ENCODE peak calls at places on chromosomes 11 and 22, in seven cellular contexts. D is transverse colon, X is K562, S is H1, M is sigmoid colon, W is tibial nerve, T is SK-N-SH. E is an unnamed sample.

GRCh38 chr11:85787809-85788805 is 22.8 kb downstream of the SYTL2 start:
- DNase-seq in D (peak), X (no peak), S (no peak), M (no peak), W (no peak), T (no peak), E (no peak)

GRCh38 chr11:72720806-72721205 is 31.4 kb downstream of the ARAP1 start:
- DNase-seq in D (no peak), X (no peak), S (no peak), M (no peak), W (no peak), T (no peak), E (no peak)

GRCh38 chr11:114886644-114887259 is 208.4 kb downstream of the NXPE2 start:
- DNase-seq in D (no peak), X (no peak), S (no peak), M (no peak), W (no peak), T (no peak), E (no peak)

GRCh38 chr22:40363059-40363458 is 7.3 kb upstream of the SGSM3 start:
- DNase-seq in D (no peak), X (no peak), S (no peak), M (no peak), W (no peak), T (no peak), E (no peak)

GRCh38 chr11:40290031-40290650 is 1169.3 kb downstream of the LRRC4C start:
- DNase-seq in D (no peak), X (no peak), S (no peak), M (no peak), W (no peak), T (no peak), E (no peak)

GRCh38 chr11:61733120-61733978 is 19.1 kb upstream of the MYRF start:
- DNase-seq in D (peak), X (peak), S (no peak), M (peak), W (peak), T (peak), E (peak)

GRCh38 chr11:114448749-114449484 is 9.7 kb downstream of the REXO2 start:
- DNase-seq in D (no peak), X (no peak), S (no peak), M (no peak), W (no peak), T (no peak), E (no peak)

GRCh38 chr11:103358251-103358650 is 249.0 kb downstream of the DYNC2H1 start:
- DNase-seq in D (no peak), X (no peak), S (no peak), M (no peak), W (no peak), T (no peak), E (no peak)

GRCh38 chr11:124740277-124740882 is 638 bp downstream of the NRGN start:
- DNase-seq in D (no peak), X (peak), S (no peak), M (no peak), W (no peak), T (peak), E (no peak)

GRCh38 chr11:66719111-66719872 is 9.7 kb downstream of the SPTBN2 start:
- DNase-seq in D (no peak), X (no peak), S (no peak), M (no peak), W (no peak), T (no peak), E (no peak)

GRCh38 chr11:47566166-47566546 is 757 bp downstream of the PTPMT1 start:
- DNase-seq in D (no peak), X (peak), S (no peak), M (no peak), W (no peak), T (no peak), E (peak)

DNA sequence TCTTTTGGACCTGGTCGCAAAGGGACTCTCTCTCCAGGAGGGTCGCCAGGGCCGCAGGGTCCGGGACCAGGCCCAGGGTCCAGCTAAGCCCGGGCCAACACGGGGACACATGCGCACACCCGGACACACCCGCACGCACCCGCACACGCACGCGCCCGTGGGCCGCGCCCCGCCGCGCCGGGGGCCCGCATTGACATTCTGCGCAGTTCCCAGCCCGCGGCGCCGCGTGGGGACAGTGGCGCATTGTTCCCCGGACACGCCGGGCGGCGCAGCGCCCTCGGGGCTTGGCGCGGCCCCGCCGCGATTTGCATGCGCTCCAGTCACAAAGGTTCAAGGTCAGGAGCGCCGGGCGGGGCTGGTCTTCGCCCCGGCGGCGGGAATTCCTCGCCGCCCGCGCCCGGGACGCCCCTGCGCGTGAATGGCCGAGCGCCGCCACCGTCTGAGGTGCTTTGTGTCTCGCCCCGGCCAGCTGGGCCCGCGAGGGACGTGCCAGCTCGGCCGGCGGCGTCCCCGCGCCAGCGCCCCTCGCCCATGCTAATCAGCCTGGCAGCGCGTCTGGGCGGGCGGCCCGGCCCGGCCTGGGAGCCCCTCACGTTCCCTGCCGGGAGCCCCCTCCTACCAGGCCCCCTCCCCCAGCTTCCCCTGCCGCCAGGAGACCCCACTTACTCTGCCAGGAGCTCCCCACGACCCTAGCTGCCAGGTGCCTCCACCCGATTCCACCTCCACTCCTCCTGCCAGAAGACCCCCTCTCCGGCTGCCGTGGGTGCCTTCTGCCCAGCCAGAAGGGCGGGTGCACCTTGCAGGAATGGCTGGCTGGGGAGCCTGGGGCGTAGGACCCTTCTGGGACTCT is 50.5 kb upstream of the WNT7B start:
- DNase-seq in D (peak), X (peak), S (no peak), M (peak), W (no peak), T (no peak), E (peak)
- TF ChIP-seq EP300 in D (no peak), X (no peak), S (no peak), M (no peak), W (no peak), T (no peak), E (no peak)

GRCh38 chr22:38699143-38699542 is 1.6 kb downstream of the JOSD1 start:
- DNase-seq in D (no peak), X (no peak), S (no peak), M (peak), W (no peak), T (no peak), E (no peak)

GRCh38 chr22:38698407-38699094 is 2.2 kb downstream of the JOSD1 start:
- DNase-seq in D (no peak), X (no peak), S (no peak), M (peak), W (no peak), T (no peak), E (no peak)

GRCh38 chr22:38700271-38700788 is 413 bp downstream of the JOSD1 start:
- DNase-seq in D (peak), X (no peak), S (no peak), M (peak), W (no peak), T (peak), E (peak)

GRCh38 chr22:38699784-38700183 is 959 bp downstream of the JOSD1 start:
- DNase-seq in D (no peak), X (no peak), S (no peak), M (peak), W (no peak), T (no peak), E (no peak)

GRCh38 chr22:38700789-38701628 is at the start of gene JOSD1:
- DNase-seq in D (peak), X (peak), S (peak), M (peak), W (peak), T (peak), E (peak)
- TF ChIP-seq EP300 in D (peak), X (no peak), S (no peak), M (no peak), W (peak), T (no peak), E (peak)

GRCh38 chr22:50507991-50508884 is at the start of gene NCAPH2:
- DNase-seq in D (peak), X (peak), S (peak), M (peak), W (peak), T (peak), E (peak)
- TF ChIP-seq EP300 in D (no peak), X (no peak), S (no peak), M (no peak), W (peak), T (peak), E (no peak)

GRCh38 chr11:3057069-3057963 is at the start of gene CARS1:
- DNase-seq in D (peak), X (peak), S (peak), M (peak), W (peak), T (peak), E (peak)
- TF ChIP-seq EP300 in D (peak), X (peak), S (no peak), M (no peak), W (peak), T (no peak), E (no peak)

DNA sequence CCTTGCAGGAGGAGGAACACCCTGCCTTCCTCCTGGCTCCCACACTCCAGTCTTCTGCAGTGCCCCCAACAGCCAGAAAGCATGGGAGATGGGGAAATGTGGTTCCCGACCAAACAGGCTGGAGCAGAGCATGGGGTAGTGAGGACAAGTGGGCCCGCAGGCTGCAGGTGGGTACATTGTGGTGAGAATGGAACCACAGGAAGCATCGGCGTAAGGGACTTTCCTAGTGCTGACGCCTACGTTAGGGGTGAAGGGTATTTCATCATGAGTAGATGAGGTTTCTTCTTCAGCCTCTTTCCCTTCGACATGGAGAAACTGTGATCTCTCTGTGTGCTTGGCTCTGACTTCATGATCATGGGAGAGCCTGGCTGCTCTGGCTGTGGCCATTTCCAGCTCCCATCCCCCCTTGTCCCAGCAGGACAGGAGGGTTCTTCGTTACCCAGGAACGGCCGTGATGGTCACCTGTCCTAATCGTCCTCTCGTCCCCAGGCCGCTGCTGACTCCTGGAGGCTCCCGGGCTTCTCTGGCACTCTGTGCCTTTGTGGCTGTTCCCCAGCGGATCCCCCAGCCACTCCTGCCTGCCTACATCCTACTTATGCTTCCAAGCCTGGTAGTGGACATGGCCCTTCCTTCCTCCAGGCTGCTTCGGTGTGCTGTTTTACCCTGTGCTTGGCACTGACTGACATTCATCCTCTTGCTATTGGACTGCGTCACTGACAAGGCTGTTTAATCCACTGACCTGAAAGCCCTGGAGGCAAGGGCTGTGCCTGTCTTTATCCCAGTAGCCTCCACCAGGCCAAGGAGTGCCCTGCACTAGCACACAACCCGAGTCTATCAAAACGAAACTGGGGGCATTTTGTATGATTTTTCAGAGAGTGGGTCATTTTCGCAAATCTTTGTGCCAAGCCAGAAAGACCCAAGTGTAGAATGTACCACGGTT is 65.2 kb upstream of the CECR2 start:
- DNase-seq in D (peak), X (no peak), S (no peak), M (no peak), W (no peak), T (no peak), E (peak)
- TF ChIP-seq EP300 in D (no peak), X (no peak), S (no peak), M (no peak), W (no peak), T (no peak), E (no peak)

DNA sequence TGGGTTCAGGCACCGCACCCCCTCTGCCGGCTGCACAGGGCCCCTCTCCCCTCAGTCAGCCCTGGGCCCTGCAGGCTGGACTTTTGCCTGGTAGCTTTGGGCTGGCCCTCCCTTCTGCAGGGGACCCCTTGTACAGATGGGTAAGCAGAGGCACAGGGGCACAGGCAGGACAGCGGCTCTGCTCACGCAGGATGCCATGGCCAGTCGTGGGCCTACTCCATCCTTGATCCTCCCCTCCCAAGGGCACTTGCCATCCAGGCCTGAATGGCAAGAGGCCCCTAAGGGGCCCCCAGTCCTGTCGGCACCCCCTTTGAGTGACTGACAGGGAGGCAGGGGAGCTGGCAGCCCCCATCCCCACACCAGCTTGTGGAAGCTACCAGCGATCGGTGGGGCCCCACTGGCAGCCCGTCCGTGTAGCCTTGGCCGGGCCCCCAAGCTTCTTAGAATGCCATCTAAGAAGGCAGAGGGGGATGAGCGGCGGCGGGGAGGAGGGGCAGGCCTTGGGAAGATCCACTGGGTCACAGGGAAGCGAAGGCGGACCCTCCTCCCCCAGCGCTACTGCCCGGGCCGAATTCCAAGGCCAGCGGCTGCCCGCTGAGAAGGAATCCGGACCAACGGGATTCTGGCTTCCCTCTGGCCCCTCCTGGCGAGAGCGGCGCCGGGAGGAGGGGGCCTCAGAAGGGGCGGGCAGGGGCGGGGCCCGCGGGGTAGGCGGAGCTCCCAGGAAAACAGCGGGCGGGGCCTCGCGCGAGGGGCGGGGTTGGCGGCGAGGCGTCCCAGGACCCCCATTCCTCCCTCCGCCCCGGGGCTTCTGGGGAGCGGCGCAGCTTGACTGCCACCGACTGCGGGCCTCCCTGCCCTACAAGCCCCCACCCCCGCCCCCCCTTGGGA is 6.8 kb upstream of the CHKA start:
- DNase-seq in D (peak), X (peak), S (peak), M (peak), W (no peak), T (peak), E (peak)
- TF ChIP-seq EP300 in D (no peak), X (no peak), S (peak), M (no peak), W (no peak), T (no peak), E (no peak)

DNA sequence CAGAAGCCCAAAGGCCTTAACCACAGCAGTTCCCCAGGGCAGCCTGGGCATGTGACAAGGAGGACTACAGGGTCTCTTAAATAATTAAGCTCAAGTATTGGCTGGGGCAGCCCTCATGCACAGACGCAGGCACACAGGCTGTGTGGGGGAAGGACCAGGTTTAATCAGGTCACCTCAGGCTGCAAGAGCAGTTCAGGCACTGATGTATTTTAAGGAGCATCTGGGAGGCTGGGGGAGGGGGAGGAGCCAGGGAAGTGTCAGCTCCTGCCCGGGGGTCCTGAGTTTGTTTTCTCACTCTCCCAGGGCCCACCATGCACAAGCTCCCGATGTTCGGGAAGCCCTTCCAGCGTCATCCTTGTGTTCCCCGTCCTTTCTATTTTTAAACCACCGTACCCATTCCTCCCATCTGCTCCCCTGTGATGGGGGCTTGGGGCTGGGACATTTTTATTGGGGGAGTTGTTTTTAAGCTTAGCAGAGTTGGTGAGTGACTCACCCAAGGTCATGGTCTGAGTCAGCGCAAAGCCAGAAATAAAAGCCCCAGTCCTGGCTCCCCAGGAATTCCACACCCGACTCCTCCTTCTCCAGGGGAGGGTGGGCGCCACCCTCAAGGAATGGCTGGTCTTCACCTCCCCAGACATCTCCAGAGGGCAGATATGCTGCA is 2.4 kb downstream of the CSDC2 start:
- DNase-seq in D (no peak), X (peak), S (no peak), M (no peak), W (no peak), T (no peak), E (no peak)
- TF ChIP-seq EP300 in D (no peak), X (no peak), S (no peak), M (no peak), W (no peak), T (no peak), E (no peak)